ENCODE peak calls at places on chromosomes 3 and 15, in five cellular contexts. One of them, this sample, is unnamed.

GRCh38 chr3:123658860-123659221 is 74.0 kb upstream of the HACD2 start:
- DNase-seq in fibroblast of mammary gland: no peak
- DNase-seq in GM04504: no peak
- DNase-seq in GOT3: no peak
- DNase-seq in AG20443: no peak
- DNase-seq in this sample: no peak

GRCh38 chr3:58019343-58019742 is 11.1 kb downstream of the FLNB start:
- DNase-seq in fibroblast of mammary gland: no peak
- DNase-seq in GM04504: no peak
- DNase-seq in GOT3: no peak
- DNase-seq in AG20443: no peak
- DNase-seq in this sample: no peak

GRCh38 chr3:48215876-48216275 is 7.4 kb upstream of the CAMP start:
- DNase-seq in fibroblast of mammary gland: no peak
- DNase-seq in GM04504: no peak
- DNase-seq in GOT3: no peak
- DNase-seq in AG20443: no peak
- DNase-seq in this sample: no peak

GRCh38 chr15:83651541-83651940 is 2.4 kb upstream of the ADAMTSL3 start:
- DNase-seq in fibroblast of mammary gland: no peak
- DNase-seq in GM04504: no peak
- DNase-seq in GOT3: no peak
- DNase-seq in AG20443: no peak
- DNase-seq in this sample: no peak

GRCh38 chr3:120203016-120203415 is 82.0 kb downstream of the GPR156 start:
- DNase-seq in fibroblast of mammary gland: peak; percentile 91
- DNase-seq in GM04504: peak; percentile 85
- DNase-seq in GOT3: no peak
- DNase-seq in AG20443: peak; percentile 89
- DNase-seq in this sample: peak; percentile 35

GRCh38 chr15:85289677-85290365 is 90.6 kb upstream of the AKAP13 start:
- DNase-seq in fibroblast of mammary gland: peak; percentile 54
- DNase-seq in GM04504: no peak
- DNase-seq in GOT3: no peak
- DNase-seq in AG20443: peak; percentile 80
- DNase-seq in this sample: peak; percentile 81

GRCh38 chr3:195334967-195335366 is 64.0 kb upstream of the XXYLT1 start:
- DNase-seq in fibroblast of mammary gland: no peak
- DNase-seq in GM04504: no peak
- DNase-seq in GOT3: no peak
- DNase-seq in AG20443: no peak
- DNase-seq in this sample: no peak

GRCh38 chr15:96324900-96325299 is 5.6 kb upstream of the NR2F2 start:
- DNase-seq in fibroblast of mammary gland: peak; percentile 25
- DNase-seq in GM04504: no peak
- DNase-seq in GOT3: no peak
- DNase-seq in AG20443: no peak
- DNase-seq in this sample: no peak

GRCh38 chr15:100763764-100764750 is 115.6 kb upstream of the ALDH1A3 start:
- DNase-seq in fibroblast of mammary gland: peak; percentile 43
- DNase-seq in GM04504: no peak
- DNase-seq in GOT3: no peak
- DNase-seq in AG20443: peak; percentile 7
- DNase-seq in this sample: peak; percentile 33

GRCh38 chr3:196686436-196686835 is 25.6 kb downstream of the CEP19 start:
- DNase-seq in fibroblast of mammary gland: peak; percentile 46
- DNase-seq in GM04504: no peak
- DNase-seq in GOT3: no peak
- DNase-seq in AG20443: no peak
- DNase-seq in this sample: no peak

GRCh38 chr15:73691398-73691797 is 7.2 kb downstream of the CD276 start:
- DNase-seq in fibroblast of mammary gland: peak; percentile 93
- DNase-seq in GM04504: peak; percentile 36
- DNase-seq in GOT3: no peak
- DNase-seq in AG20443: peak; percentile 84
- DNase-seq in this sample: peak; percentile 58

GRCh38 chr3:168063122-168063521 is 32.6 kb downstream of the GOLIM4 start:
- DNase-seq in fibroblast of mammary gland: no peak
- DNase-seq in GM04504: no peak
- DNase-seq in GOT3: no peak
- DNase-seq in AG20443: no peak
- DNase-seq in this sample: no peak

GRCh38 chr15:66778314-66778665 is 76.3 kb downstream of the SMAD6 start:
- DNase-seq in fibroblast of mammary gland: no peak
- DNase-seq in GM04504: no peak
- DNase-seq in GOT3: no peak
- DNase-seq in AG20443: no peak
- DNase-seq in this sample: no peak

GRCh38 chr15:58438956-58439355 is 7.2 kb downstream of the LIPC start:
- DNase-seq in fibroblast of mammary gland: peak; percentile 42
- DNase-seq in GM04504: peak; percentile 37
- DNase-seq in GOT3: no peak
- DNase-seq in AG20443: peak; percentile 46
- DNase-seq in this sample: peak; percentile 77

GRCh38 chr3:196789773-196790419 is 50.2 kb downstream of the PAK2 start:
- DNase-seq in fibroblast of mammary gland: no peak
- DNase-seq in GM04504: no peak
- DNase-seq in GOT3: no peak
- DNase-seq in AG20443: no peak
- DNase-seq in this sample: no peak

GRCh38 chr15:70854669-70854976 is 666 bp upstream of the LARP6 start:
- DNase-seq in fibroblast of mammary gland: peak; percentile 81
- DNase-seq in GM04504: no peak
- DNase-seq in GOT3: no peak
- DNase-seq in AG20443: peak; percentile 27
- DNase-seq in this sample: peak; percentile 17

GRCh38 chr15:69398541-69398940 is 15.6 kb upstream of the KIF23 start:
- DNase-seq in fibroblast of mammary gland: peak; percentile 41
- DNase-seq in GM04504: no peak
- DNase-seq in GOT3: no peak
- DNase-seq in AG20443: peak; percentile 68
- DNase-seq in this sample: no peak

GRCh38 chr3:114081022-114081421 is 24.5 kb downstream of the QTRT2 start:
- DNase-seq in fibroblast of mammary gland: no peak
- DNase-seq in GM04504: no peak
- DNase-seq in GOT3: no peak
- DNase-seq in AG20443: peak; percentile 27
- DNase-seq in this sample: no peak

GRCh38 chr15:57527382-57528091 is 64.2 kb upstream of the MYZAP start:
- DNase-seq in fibroblast of mammary gland: peak; percentile 93
- DNase-seq in GM04504: peak; percentile 76
- DNase-seq in GOT3: peak; percentile 30
- DNase-seq in AG20443: peak; percentile 79
- DNase-seq in this sample: peak; percentile 92

GRCh38 chr15:25846377-25846776 is 16.8 kb downstream of the ATP10A start:
- DNase-seq in fibroblast of mammary gland: no peak
- DNase-seq in GM04504: no peak
- DNase-seq in GOT3: no peak
- DNase-seq in AG20443: no peak
- DNase-seq in this sample: no peak

GRCh38 chr15:52334491-52335160 is 39.0 kb upstream of the MYO5C start:
- DNase-seq in fibroblast of mammary gland: no peak
- DNase-seq in GM04504: no peak
- DNase-seq in GOT3: no peak
- DNase-seq in AG20443: peak; percentile 34
- DNase-seq in this sample: no peak

This sample was measured in SK-MEL-5.